ENCODE peak calls at places on chromosomes 1 and 21, in six cellular contexts. G is dermis blood vessel endothelial cell, R is head of caudate nucleus, I is brain microvascular endothelial cell, F is IMR-90, M is renal cortical epithelial cell. K is an unnamed sample.
A peak's percentile ranks its signal among the peaks of the same experiment; 100 is the strongest.

GRCh38 chr1:61253059-61253735 is 170.8 kb downstream of the NFIA start:
- DNase-seq in I (peak; percentile 47), G (peak; percentile 33), F (peak; percentile 17), M (peak; percentile 82), R (peak; percentile 70), K (peak; percentile 21)

GRCh38 chr1:38991638-38992449 is 768 bp downstream of the AKIRIN1 start:
- DNase-seq in M (peak; percentile 65), G (peak; percentile 45), F (no peak), I (peak; percentile 25), R (peak; percentile 23), K (peak; percentile 36)

GRCh38 chr1:241918879-241919278 is 38.7 kb upstream of the BECN2 start:
- DNase-seq in R (no peak), F (peak; percentile 74), G (peak; percentile 26), I (peak; percentile 72), M (peak; percentile 13), K (no peak)

GRCh38 chr1:118504867-118505266 is 319.8 kb upstream of the SPAG17 start:
- DNase-seq in R (no peak), G (no peak), M (no peak), F (no peak), I (no peak), K (no peak)

GRCh38 chr1:27940297-27940696 is 5.5 kb downstream of the SMPDL3B start:
- DNase-seq in F (no peak), G (peak; percentile 68), I (peak; percentile 22), R (peak; percentile 47), M (no peak), K (peak; percentile 21)

GRCh38 chr21:32562426-32562825 is 22.9 kb downstream of the TCP10L start:
- DNase-seq in R (peak; percentile 40), F (peak; percentile 83), G (peak; percentile 78), I (peak; percentile 56), M (peak; percentile 22), K (peak; percentile 19)

GRCh38 chr1:116284819-116285390 is 88.1 kb upstream of the ATP1A1 start:
- DNase-seq in R (no peak), M (no peak), F (no peak), G (no peak), I (no peak), K (no peak)

GRCh38 chr1:157199421-157199755 is 61.2 kb upstream of the ETV3 start:
- DNase-seq in M (no peak), G (no peak), R (no peak), F (peak; percentile 19), I (peak; percentile 17), K (no peak)

GRCh38 chr1:21234779-21235178 is 55.5 kb downstream of the ECE1 start:
- DNase-seq in I (no peak), F (peak; percentile 83), R (no peak), G (no peak), M (no peak), K (no peak)

GRCh38 chr21:17679002-17679600 is 66.4 kb upstream of the BTG3 start:
- DNase-seq in F (peak; percentile 71), M (peak; percentile 78), I (peak; percentile 53), G (peak; percentile 77), R (no peak), K (peak; percentile 21)

GRCh38 chr1:213820362-213821149 is 167.2 kb upstream of the PROX1 start:
- DNase-seq in G (no peak), M (peak; percentile 6), I (no peak), F (no peak), R (no peak), K (peak; percentile 50)

GRCh38 chr1:33824321-33824720 is 39.6 kb upstream of the HMGB4 start:
- DNase-seq in G (no peak), M (no peak), I (no peak), F (no peak), R (no peak), K (no peak)

GRCh38 chr21:38861989-38862683 is 56.4 kb downstream of the ETS2 start:
- DNase-seq in I (no peak), M (no peak), F (no peak), R (no peak), G (no peak), K (no peak)

K was measured in BE2C.